ENCODE peak calls at places on chromosomes 2 and 18, in eight cellular contexts. O, W, F, X, U, Q, Z and I are unnamed samples.

GRCh38 chr2:31247671-31248070 is 13.7 kb downstream of the EHD3 start:
- DNase-seq in F (no peak), Q (no peak), U (no peak), X (no peak), W (no peak), O (no peak), Z (no peak), I (no peak)

GRCh38 chr2:127326289-127326945 is 32.5 kb upstream of the ERCC3 start:
- DNase-seq in U (no peak), F (no peak), Q (no peak), X (no peak), O (no peak), W (no peak), Z (no peak), I (peak)

GRCh38 chr2:128425731-128426620 is 107.3 kb upstream of the HS6ST1 start:
- DNase-seq in O (no peak), U (peak), Q (peak), F (peak), W (no peak), Z (peak), X (no peak), I (peak)

GRCh38 chr2:74843371-74844298 is 9.7 kb downstream of the HK2 start:
- DNase-seq in U (peak), F (peak), Q (peak), O (no peak), Z (no peak), W (no peak), X (no peak), I (peak)

GRCh38 chr2:214481204-214481603 is 70.3 kb downstream of the VWC2L start:
- DNase-seq in Q (no peak), W (no peak), F (no peak), O (no peak), U (peak), Z (no peak), X (peak), I (no peak)

GRCh38 chr18:56083889-56084288 is 495.9 kb upstream of the TCF4 start:
- DNase-seq in U (no peak), W (no peak), Q (no peak), Z (no peak), X (no peak), F (no peak), O (no peak), I (no peak)

GRCh38 chr2:96092896-96093295 is 23.5 kb downstream of the ADRA2B start:
- DNase-seq in O (no peak), Q (peak), W (no peak), X (no peak), Z (no peak), U (no peak), F (no peak), I (no peak)

GRCh38 chr2:19890104-19890503 is 11.7 kb downstream of the TTC32 start:
- DNase-seq in F (no peak), Z (no peak), O (no peak), Q (no peak), U (no peak), X (no peak), W (no peak), I (no peak)

GRCh38 chr18:67742525-67742924 is 226.0 kb upstream of the DSEL start:
- DNase-seq in X (no peak), Z (no peak), F (no peak), W (no peak), Q (no peak), O (no peak), U (no peak), I (no peak)

GRCh38 chr2:236337465-236338325 is 73.5 kb upstream of the ASB18 start:
- DNase-seq in Q (no peak), F (no peak), O (no peak), U (no peak), W (no peak), Z (no peak), X (no peak), I (no peak)

GRCh38 chr2:227132986-227133385 is 31.0 kb downstream of the COL4A4 start:
- DNase-seq in F (no peak), O (no peak), W (no peak), Q (no peak), Z (no peak), X (no peak), U (no peak), I (no peak)

GRCh38 chr2:134167015-134167414 is 86.9 kb upstream of the MGAT5 start:
- DNase-seq in F (no peak), U (no peak), Z (peak), Q (no peak), X (no peak), O (no peak), W (no peak), I (no peak)

GRCh38 chr2:196899976-196900375 is 26.5 kb downstream of the PGAP1 start:
- DNase-seq in O (no peak), Z (no peak), W (no peak), F (no peak), U (no peak), Q (no peak), X (no peak), I (no peak)

GRCh38 chr2:220473611-220474010 is 846.2 kb downstream of the SLC4A3 start:
- DNase-seq in Z (no peak), W (no peak), Q (no peak), U (peak), O (no peak), X (no peak), F (no peak), I (no peak)

GRCh38 chr2:21276163-21276562 is 152.4 kb downstream of the TDRD15 start:
- DNase-seq in U (no peak), X (no peak), F (no peak), O (peak), Q (no peak), Z (no peak), W (no peak), I (no peak)

GRCh38 chr2:104434363-104434792 is 419.5 kb upstream of the POU3F3 start:
- DNase-seq in U (no peak), W (no peak), O (peak), Z (no peak), X (peak), F (no peak), Q (no peak), I (no peak)

GRCh38 chr2:213766465-213766891 is 482.2 kb downstream of the SPAG16 start:
- DNase-seq in O (no peak), U (no peak), W (no peak), F (no peak), Z (no peak), Q (no peak), X (no peak), I (no peak)

GRCh38 chr2:29655391-29656086 is 265.8 kb downstream of the ALK start:
- DNase-seq in F (no peak), Q (no peak), U (no peak), X (no peak), O (no peak), W (no peak), Z (no peak), I (peak)

GRCh38 chr2:37338933-37339332 is 5.5 kb upstream of the QPCT start:
- DNase-seq in Q (no peak), O (no peak), W (no peak), X (no peak), F (no peak), Z (no peak), U (no peak), I (no peak)

GRCh38 chr2:9556121-9556869 is 665 bp upstream of the ADAM17 start:
- DNase-seq in X (peak), F (no peak), O (no peak), Q (no peak), U (no peak), Z (no peak), W (no peak), I (peak)

GRCh38 chr2:98445167-98445522 is 487 bp downstream of the INPP4A start:
- DNase-seq in X (no peak), Q (no peak), W (no peak), U (peak), O (peak), Z (no peak), F (no peak), I (no peak)